ENCODE peak calls at places on chromosome 2, in ten cellular contexts. U is ovary, F is tibial nerve, L is Peyer's patch, G is HCT116, E is endothelial cell of umbilical vein, X is heart left ventricle, W is GM12878, Z is uterus, J is thyroid gland. K is an unnamed sample.

GRCh38 chr2:205726506-205726905 is 44.2 kb downstream of the NRP2 start:
- DNase-seq in U (no peak), J (no peak), E (no peak), L (no peak), X (no peak), F (no peak), Z (no peak), G (no peak), W (no peak), K (no peak)

GRCh38 chr2:193272011-193272410 is 1077.3 kb upstream of the TMEFF2 start:
- DNase-seq in F (no peak), E (no peak), Z (no peak), X (no peak), G (no peak), U (no peak), W (no peak), J (no peak), L (no peak), K (no peak)

GRCh38 chr2:122384768-122385333 is 629.4 kb downstream of the TSN start:
- DNase-seq in L (no peak), U (no peak), E (no peak), Z (no peak), J (no peak), F (no peak), G (no peak), W (no peak), X (no peak), K (no peak)

GRCh38 chr2:149562304-149562703 is 25.3 kb downstream of the MMADHC start:
- DNase-seq in J (no peak), Z (no peak), L (no peak), W (no peak), X (no peak), E (peak; percentile 39), F (no peak), U (no peak), G (no peak), K (no peak)

GRCh38 chr2:190180313-190181065 is 118.0 kb upstream of the MSTN start:
- DNase-seq in L (peak; percentile 81), W (no peak), G (peak; percentile 44), U (peak; percentile 53), X (peak; percentile 83), F (peak; percentile 15), J (peak; percentile 82), E (peak; percentile 49), Z (peak; percentile 36), K (peak; percentile 31)

GRCh38 chr2:191533693-191534175 is 144.2 kb upstream of the NABP1 start:
- DNase-seq in J (no peak), Z (no peak), X (no peak), G (no peak), L (no peak), W (no peak), E (no peak), F (no peak), U (no peak), K (no peak)

GRCh38 chr2:13474538-13474937 is 757.8 kb downstream of the TRIB2 start:
- DNase-seq in G (no peak), F (no peak), L (no peak), X (no peak), Z (no peak), J (no peak), E (no peak), U (no peak), W (peak; percentile 44), K (no peak)

GRCh38 chr2:230408244-230408842 is 7.7 kb upstream of the SP100 start:
- DNase-seq in U (no peak), E (peak; percentile 93), W (no peak), Z (no peak), F (no peak), G (no peak), L (no peak), J (peak; percentile 24), X (peak; percentile 73), K (no peak)

DNA sequence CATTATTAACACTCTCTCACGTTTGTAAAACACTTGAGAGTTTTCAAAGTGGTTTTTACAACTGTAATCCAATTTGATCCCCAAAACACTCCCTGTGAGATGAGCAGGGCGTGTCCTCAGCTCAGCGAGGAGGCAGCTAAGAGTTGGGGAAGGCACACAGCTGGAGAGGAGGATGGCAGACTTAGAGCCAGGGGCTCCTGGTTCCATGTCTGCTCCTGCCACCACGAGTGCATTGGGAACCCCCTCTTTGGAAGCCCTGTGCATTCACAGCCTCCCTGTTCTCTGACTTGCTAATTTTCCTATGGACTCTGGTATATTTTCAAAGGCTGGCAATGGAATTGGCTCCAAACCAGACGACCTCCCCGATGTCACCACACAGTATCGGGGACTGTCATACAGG is 97.5 kb downstream of the PLB1 start:
- DNase-seq in F (no peak), W (no peak), J (no peak), U (no peak), E (no peak), G (no peak), L (no peak), X (no peak), Z (peak; percentile 17), K (no peak)
- TF ChIP-seq POLR2A in F (no peak), W (no peak), J (no peak), U (no peak), E (no peak), G (no peak), L (no peak), X (no peak), Z (no peak), K (no peak)

GRCh38 chr2:145573608-145574007 is 1053.7 kb upstream of the ZEB2 start:
- DNase-seq in X (no peak), G (no peak), Z (no peak), F (no peak), L (no peak), U (no peak), W (no peak), J (no peak), E (no peak), K (no peak)

GRCh38 chr2:145569108-145569507 is 1049.2 kb upstream of the ZEB2 start:
- DNase-seq in X (no peak), E (no peak), L (no peak), U (no peak), F (no peak), Z (no peak), W (no peak), J (no peak), G (no peak), K (no peak)

DNA sequence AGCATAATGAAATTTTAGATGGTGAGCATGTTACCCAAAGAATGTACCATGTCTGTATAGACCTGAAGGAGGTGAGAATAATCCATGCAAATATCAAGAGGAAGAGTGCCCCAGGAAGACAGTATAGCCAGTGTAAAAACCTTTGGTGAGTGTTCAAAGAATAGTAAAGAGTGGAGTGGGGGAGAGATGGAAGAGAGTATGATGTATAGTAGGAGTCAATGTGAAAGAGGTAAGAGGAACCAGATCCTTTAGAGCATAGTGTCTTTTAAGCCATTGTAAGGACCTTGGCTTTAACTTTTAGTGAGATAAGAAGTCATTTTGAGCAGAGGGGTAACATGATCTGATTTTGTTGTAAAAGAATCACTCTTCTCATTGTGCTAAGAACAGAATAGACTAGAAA is 1052.3 kb upstream of the ZEB2 start:
- DNase-seq in E (no peak), G (no peak), F (no peak), J (no peak), L (no peak), Z (no peak), U (no peak), X (no peak), W (no peak), K (no peak)
- H3K9me3 ChIP-seq in E (no peaks in the 10 kb centered on the region), G (no peaks in the 10 kb centered on the region), F (no peaks in the 10 kb centered on the region), J (no peaks in the 10 kb centered on the region), L (no peaks in the 10 kb centered on the region), Z (no peaks in the 10 kb centered on the region), U (no peaks in the 10 kb centered on the region), X (no peaks in the 10 kb centered on the region), W (no peaks in the 10 kb centered on the region), K (no peaks in the 10 kb centered on the region)

GRCh38 chr2:237485304-237485703 is 1.7 kb upstream of the MLPH start:
- DNase-seq in X (no peak), U (no peak), E (no peak), W (no peak), G (no peak), F (no peak), J (no peak), L (no peak), Z (no peak), K (no peak)
- H3K27me3 ChIP-seq in X (peaks cover 27% of the 10 kb centered on the region), U (no peaks in the 10 kb centered on the region), E (peaks cover 51% of the 10 kb centered on the region), W (peaks cover 17% of the 10 kb centered on the region), G (no peaks in the 10 kb centered on the region), F (peaks cover 39% of the 10 kb centered on the region), J (no peaks in the 10 kb centered on the region), L (peaks cover 9% of the 10 kb centered on the region), Z (no peaks in the 10 kb centered on the region), K (peaks cover 6% of the 10 kb centered on the region)

DNA sequence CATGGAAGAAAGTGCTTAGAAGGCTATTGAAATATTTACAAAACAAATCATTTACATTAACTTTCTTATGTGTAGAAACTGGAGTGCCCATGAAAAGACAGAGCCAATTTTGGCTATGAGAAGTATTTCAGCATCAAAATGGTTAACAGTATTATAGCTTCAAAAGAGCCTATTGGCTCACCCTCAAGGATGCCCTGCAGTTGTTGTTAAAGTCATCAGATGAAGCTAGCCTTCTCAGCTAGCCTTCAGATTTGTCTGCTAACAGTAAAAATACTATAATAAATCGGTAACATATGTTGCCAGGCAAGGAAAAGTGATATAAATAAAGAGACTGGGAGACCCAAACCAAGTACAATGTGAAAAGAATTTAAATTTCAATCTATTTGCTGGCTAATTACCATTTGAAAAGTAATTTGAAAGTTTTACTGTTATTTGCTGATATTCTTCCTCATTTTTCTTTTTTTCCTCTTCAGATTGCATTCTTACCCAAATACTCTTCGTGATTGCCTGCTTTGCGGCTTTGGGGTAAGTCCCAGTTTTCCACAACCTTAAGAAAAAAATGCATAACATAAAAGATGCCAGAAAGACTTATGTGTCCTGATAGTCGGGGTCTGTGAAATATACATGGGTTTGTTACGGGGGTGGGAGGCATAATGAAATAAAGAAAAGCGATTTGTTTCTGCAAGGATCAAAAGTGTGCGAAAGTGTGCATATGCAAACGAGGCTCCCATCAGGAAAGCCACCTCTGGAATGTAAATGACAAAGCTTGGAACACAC is 256.5 kb downstream of the MEIS1 start:
- DNase-seq in G (no peak), X (no peak), L (no peak), J (no peak), U (no peak), F (no peak), E (no peak), W (no peak), Z (no peak), K (no peak)
- TF ChIP-seq POLR2A in G (no peak), X (no peak), L (no peak), J (no peak), U (no peak), F (no peak), E (no peak), W (no peak), Z (peak; percentile 18), K (no peak)

GRCh38 chr2:171629113-171629512 is 58.2 kb upstream of the DYNC1I2 start:
- DNase-seq in G (no peak), W (no peak), L (no peak), F (no peak), X (no peak), U (no peak), J (no peak), Z (no peak), E (no peak), K (no peak)
- H3K9me3 ChIP-seq in G (peaks cover 18% of the 10 kb centered on the region), W (no peaks in the 10 kb centered on the region), L (no peaks in the 10 kb centered on the region), F (peaks cover 12% of the 10 kb centered on the region), X (peaks cover 25% of the 10 kb centered on the region), U (no peaks in the 10 kb centered on the region), J (no peaks in the 10 kb centered on the region), Z (no peaks in the 10 kb centered on the region), E (no peaks in the 10 kb centered on the region), K (no peaks in the 10 kb centered on the region)

GRCh38 chr2:241997017-241997416 is 127.5 kb downstream of the RTP5 start:
- DNase-seq in U (no peak), W (no peak), X (no peak), L (no peak), F (no peak), G (no peak), E (no peak), Z (no peak), J (no peak), K (no peak)
- H3K27me3 ChIP-seq in U (no peaks in the 10 kb centered on the region), W (no peaks in the 10 kb centered on the region), X (peaks cover 9% of the 10 kb centered on the region), L (no peaks in the 10 kb centered on the region), F (no peaks in the 10 kb centered on the region), G (no peaks in the 10 kb centered on the region), E (no peaks in the 10 kb centered on the region), Z (no peaks in the 10 kb centered on the region), J (no peaks in the 10 kb centered on the region), K (peaks cover 2% of the 10 kb centered on the region)